ENCODE peak calls at places on chromosomes 12 and 14, in six cellular contexts. S is neural progenitor cell, M is IMR-90, N is neuronal stem cell, O is Karpas-422, X is PC-3. F is an unnamed sample.

GRCh38 chr12:110684322-110684836 is 4.5 kb downstream of the HVCN1 start:
- DNase-seq in M (peak), O (no peak), N (no peak), X (peak), S (no peak), F (no peak)

GRCh38 chr12:108635201-108635996 is 1.7 kb upstream of the SELPLG start:
- DNase-seq in S (peak), O (peak), M (peak), N (no peak), X (no peak), F (peak)

GRCh38 chr14:56881181-56881580 is 70.9 kb upstream of the OTX2 start:
- DNase-seq in O (no peak), S (no peak), M (no peak), N (no peak), X (no peak), F (no peak)

GRCh38 chr12:25422241-25422640 is 130.8 kb downstream of the LMNTD1 start:
- DNase-seq in N (no peak), S (no peak), M (no peak), X (no peak), O (no peak), F (no peak)

GRCh38 chr12:23771230-23771949 is 178.1 kb downstream of the SOX5 start:
- DNase-seq in M (no peak), X (no peak), S (peak), N (no peak), O (no peak), F (no peak)

GRCh38 chr14:49598182-49598478 is 610 bp upstream of the LRR1 start:
- DNase-seq in S (no peak), O (no peak), N (no peak), M (no peak), X (no peak), F (no peak)

GRCh38 chr12:4809013-4809448 is 88.8 kb downstream of the GALNT8 start:
- DNase-seq in S (peak), X (no peak), N (peak), M (no peak), O (no peak), F (no peak)

GRCh38 chr14:104143521-104144452 is 5.4 kb downstream of the KIF26A start:
- DNase-seq in O (no peak), X (no peak), M (no peak), S (no peak), N (no peak), F (no peak)

GRCh38 chr12:49920241-49920914 is 16.7 kb upstream of the FAIM2 start:
- DNase-seq in N (no peak), O (no peak), X (peak), S (no peak), M (peak), F (no peak)

GRCh38 chr12:49626169-49626835 is 2.9 kb downstream of the PRPF40B start:
- DNase-seq in S (no peak), O (no peak), M (peak), X (peak), N (no peak), F (no peak)

GRCh38 chr14:69005432-69006148 is 26.5 kb upstream of the ACTN1 start:
- DNase-seq in S (peak), M (peak), N (peak), O (no peak), X (peak), F (no peak)

GRCh38 chr12:30525171-30525570 is 170.5 kb downstream of the IPO8 start:
- DNase-seq in O (no peak), N (no peak), X (no peak), S (no peak), M (no peak), F (no peak)

GRCh38 chr12:49198431-49199155 is 9.7 kb upstream of the TUBA1A start:
- DNase-seq in O (no peak), X (peak), N (no peak), S (peak), M (peak), F (no peak)

GRCh38 chr12:2539938-2540337 is 254.8 kb upstream of the FKBP4 start:
- DNase-seq in X (no peak), O (no peak), M (no peak), N (no peak), S (no peak), F (no peak)

GRCh38 chr14:103871596-103872480 is 24.5 kb upstream of the PPP1R13B start:
- DNase-seq in S (peak), X (no peak), N (peak), M (no peak), O (no peak), F (peak)

GRCh38 chr12:132102297-132102696 is 41.8 kb downstream of the DDX51 start:
- DNase-seq in M (no peak), N (no peak), S (no peak), O (no peak), X (no peak), F (no peak)

GRCh38 chr12:130139541-130139940 is 22.7 kb upstream of the FZD10 start:
- DNase-seq in O (no peak), X (no peak), M (no peak), N (no peak), S (no peak), F (no peak)

GRCh38 chr12:614727-615060 is 48.6 kb downstream of the NINJ2 start:
- DNase-seq in M (no peak), O (no peak), S (no peak), X (no peak), N (no peak), F (no peak)

GRCh38 chr14:49769581-49770211 is 1.7 kb downstream of the KLHDC2 start:
- DNase-seq in O (peak), X (no peak), N (no peak), S (no peak), M (no peak), F (no peak)

GRCh38 chr12:123100882-123101281 is 50.0 kb downstream of the PITPNM2 start:
- DNase-seq in X (no peak), N (no peak), S (no peak), O (no peak), M (no peak), F (no peak)

GRCh38 chr12:113103756-113104450 is 31.7 kb downstream of the RASAL1 start:
- DNase-seq in S (peak), O (peak), N (no peak), X (peak), M (no peak), F (no peak)

GRCh38 chr12:125228519-125229260 is 163.5 kb downstream of the AACS start:
- DNase-seq in S (no peak), M (no peak), N (peak), X (no peak), O (peak), F (no peak)

GRCh38 chr14:103158688-103159087 is 35.4 kb downstream of the TNFAIP2 start:
- DNase-seq in M (no peak), O (no peak), X (peak), S (no peak), N (no peak), F (no peak)

GRCh38 chr12:129195081-129195480 is 341.8 kb downstream of the GLT1D1 start:
- DNase-seq in S (no peak), M (no peak), O (no peak), N (no peak), X (no peak), F (no peak)

GRCh38 chr12:8912910-8913309 is 1.4 kb upstream of the PHC1 start:
- DNase-seq in N (no peak), X (peak), O (peak), S (peak), M (no peak), F (no peak)

GRCh38 chr14:105410642-105411016 is 9.0 kb upstream of the MTA1 start:
- DNase-seq in O (no peak), S (no peak), N (no peak), X (no peak), M (no peak), F (no peak)

GRCh38 chr12:4449862-4450222 is 4.2 kb upstream of the FGF6 start:
- DNase-seq in N (no peak), M (no peak), X (no peak), O (peak), S (no peak), F (peak)

GRCh38 chr12:108559748-108560147 is 1.2 kb downstream of the SART3 start:
- DNase-seq in X (no peak), M (no peak), N (no peak), S (no peak), O (peak), F (no peak)

GRCh38 chr14:51828017-51828797 is 32.2 kb upstream of the GNG2 start:
- DNase-seq in X (peak), S (peak), M (peak), O (peak), N (no peak), F (no peak)

GRCh38 chr12:80313184-80313583 is 130.9 kb upstream of the PTPRQ start:
- DNase-seq in N (no peak), S (no peak), X (peak), M (no peak), O (no peak), F (no peak)

GRCh38 chr14:39488600-39488999 is 56.4 kb upstream of the FBXO33 start:
- DNase-seq in X (no peak), S (peak), N (peak), M (peak), O (no peak), F (no peak)

GRCh38 chr12:115885040-115885439 is 392.5 kb downstream of the MED13L start:
- DNase-seq in M (no peak), X (peak), O (no peak), S (no peak), N (no peak), F (no peak)

GRCh38 chr14:91263329-91263728 is 18.8 kb upstream of the GPR68 start:
- DNase-seq in M (no peak), N (no peak), X (no peak), S (no peak), O (no peak), F (no peak)

GRCh38 chr14:100698719-100699448 is 27.8 kb upstream of the DLK1 start:
- DNase-seq in M (no peak), S (no peak), O (no peak), N (no peak), X (no peak), F (no peak)

GRCh38 chr12:89621511-89621910 is 87.1 kb downstream of the ATP2B1 start:
- DNase-seq in O (no peak), X (no peak), N (no peak), S (no peak), M (no peak), F (no peak)

GRCh38 chr14:21059842-21060589 is 2.4 kb downstream of the RNASE8 start:
- DNase-seq in O (no peak), N (no peak), S (no peak), M (no peak), X (no peak), F (no peak)

GRCh38 chr12:80837342-80837978 is 100.3 kb downstream of the LIN7A start:
- DNase-seq in S (peak), O (peak), X (peak), N (peak), M (peak), F (peak)

GRCh38 chr14:100440207-100440631 is 117.1 kb downstream of the SLC25A47 start:
- DNase-seq in O (peak), N (peak), S (peak), X (peak), M (peak), F (no peak)

DNA sequence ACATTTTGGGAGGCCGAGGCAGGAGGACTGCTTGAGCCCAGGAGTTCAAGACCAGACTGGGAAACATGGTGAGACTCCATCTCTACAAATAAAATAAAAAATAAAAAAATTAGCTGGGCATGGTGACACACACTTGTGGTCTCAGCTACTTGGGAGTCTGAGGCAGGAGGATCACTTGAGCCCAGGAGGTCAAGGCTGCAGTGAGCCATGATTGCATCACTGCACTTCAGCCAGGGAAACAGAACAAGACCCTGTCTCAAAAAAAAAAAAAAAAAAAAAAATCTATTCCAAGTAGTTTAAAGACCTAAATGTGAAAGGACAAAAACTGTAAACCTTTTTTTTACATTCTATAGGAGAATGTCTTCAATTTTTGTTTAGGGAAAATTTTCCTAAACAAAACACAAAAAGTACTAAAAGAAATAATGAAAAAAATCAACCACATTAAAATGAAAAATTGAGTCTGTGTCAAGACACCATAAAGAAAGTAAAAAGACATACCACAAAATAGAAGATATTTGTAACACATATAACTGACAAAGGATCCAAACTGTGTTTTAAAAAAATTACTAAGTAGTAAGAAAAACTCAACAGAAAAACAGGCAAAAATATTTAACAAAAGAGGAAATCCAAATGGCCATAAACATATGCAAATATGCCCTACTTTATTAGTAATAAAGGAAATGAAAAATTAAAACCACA is 17.0 kb downstream of the TMEM116 start:
- DNase-seq in N (no peak), S (no peak), M (no peak), O (no peak), X (no peak), F (no peak)
- H3K4me2 ChIP-seq in N (no peak), S (no peak), M (no peak), O (peak), X (no peak), F (no peak)

GRCh38 chr14:99407416-99407815 is 73.2 kb downstream of the SETD3 start:
- DNase-seq in M (no peak), N (no peak), S (no peak), X (no peak), O (no peak), F (no peak)
- H3K4me2 ChIP-seq in M (no peak), N (no peak), S (no peak), X (no peak), O (no peak), F (no peak)

GRCh38 chr12:92299744-92300143 is 154.1 kb upstream of the BTG1 start:
- DNase-seq in X (no peak), O (no peak), N (no peak), M (no peak), S (no peak), F (no peak)

GRCh38 chr12:92299344-92299743 is 153.7 kb upstream of the BTG1 start:
- DNase-seq in O (peak), N (no peak), X (no peak), S (no peak), M (no peak), F (no peak)

GRCh38 chr12:92295523-92295922 is 149.9 kb upstream of the BTG1 start:
- DNase-seq in O (no peak), X (no peak), S (no peak), M (peak), N (no peak), F (no peak)

GRCh38 chr12:92297405-92297804 is 151.8 kb upstream of the BTG1 start:
- DNase-seq in S (no peak), N (no peak), M (no peak), X (no peak), O (no peak), F (no peak)

GRCh38 chr12:92297932-92298681 is 152.5 kb upstream of the BTG1 start:
- DNase-seq in N (no peak), S (no peak), X (no peak), M (peak), O (no peak), F (no peak)
- H3K4me2 ChIP-seq in N (no peak), S (no peak), X (no peak), M (no peak), O (no peak), F (no peak)

GRCh38 chr14:60328588-60328987 is 79.6 kb downstream of the PPM1A start:
- DNase-seq in S (peak), M (no peak), X (no peak), N (no peak), O (peak), F (no peak)
- H3K4me2 ChIP-seq in S (no peak), M (no peak), X (no peak), N (no peak), O (peak), F (peak)

DNA sequence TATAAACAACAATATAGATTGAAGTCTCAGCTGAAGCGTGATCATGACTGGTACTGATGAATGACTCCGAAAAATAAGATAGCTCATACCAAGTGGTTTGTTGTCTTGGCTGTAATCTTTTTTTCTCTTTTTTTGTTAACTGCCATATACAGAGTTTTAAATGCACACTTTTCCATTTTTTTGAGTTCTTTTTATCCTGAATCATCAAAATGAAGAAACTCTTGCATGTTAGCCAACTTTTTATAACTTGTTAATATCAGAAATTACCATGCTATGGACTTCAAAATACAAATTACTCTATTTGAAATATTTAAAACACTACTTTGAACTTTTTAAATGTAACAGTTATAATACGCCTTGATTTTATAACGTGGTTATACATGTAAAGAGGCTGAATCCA is 10.1 kb upstream of the KCNMB4 start:
- DNase-seq in O (no peak), N (no peak), X (no peak), M (no peak), S (no peak), F (no peak)
- H3K4me2 ChIP-seq in O (no peak), N (no peak), X (no peak), M (no peak), S (no peak), F (no peak)

GRCh38 chr14:71499018-71499417 is 433.2 kb upstream of the RGS6 start:
- DNase-seq in M (no peak), N (no peak), X (no peak), S (no peak), O (no peak), F (no peak)
- H3K4me2 ChIP-seq in M (no peak), N (no peak), X (no peak), S (no peak), O (no peak), F (no peak)

GRCh38 chr12:54386781-54387467 is 2.4 kb upstream of the ZNF385A start:
- DNase-seq in X (no peak), M (no peak), S (no peak), N (no peak), O (no peak), F (no peak)
- H3K4me2 ChIP-seq in X (no peak), M (no peak), S (peak), N (no peak), O (no peak), F (no peak)

DNA sequence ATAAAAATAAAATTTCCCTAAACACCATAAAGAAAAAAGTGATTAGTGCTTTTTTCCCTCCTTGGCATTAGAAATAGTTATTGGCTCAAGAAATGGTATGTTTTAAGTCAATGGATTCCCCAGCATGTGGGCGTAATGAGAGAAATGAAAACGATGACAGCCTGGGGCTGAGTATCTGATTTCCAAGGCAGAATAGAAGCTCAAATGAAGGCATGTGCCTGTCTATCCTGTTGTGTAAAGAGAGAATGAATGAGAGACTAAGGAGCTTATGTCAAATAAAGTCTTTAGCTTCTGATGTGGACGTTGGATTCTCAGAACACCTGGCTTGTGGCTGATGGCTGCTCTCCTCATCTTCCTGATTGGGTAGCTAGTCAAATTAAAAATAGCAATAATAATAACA is 1408.4 kb upstream of the TMEM132C start:
- DNase-seq in M (no peak), O (no peak), N (no peak), X (no peak), S (no peak), F (no peak)
- H3K4me2 ChIP-seq in M (no peak), O (no peak), N (no peak), X (no peak), S (no peak), F (no peak)